ENCODE peak calls at places on chromosomes 1 and 21, in seven cellular contexts. Q is A549, M is GM12878, F is stomach, E is suprapubic skin, R is transverse colon, H is K562. N is an unnamed sample.

GRCh38 chr1:63891211-63891610 is 117.4 kb downstream of the ROR1 start:
- DNase-seq in M (peak), H (no peak), F (no peak), E (no peak), R (no peak), Q (no peak), N (no peak)

GRCh38 chr1:115641762-115642167 is at the start of gene VANGL1:
- DNase-seq in M (no peak), Q (peak), H (peak), R (peak), E (no peak), F (peak), N (no peak)

GRCh38 chr1:226979115-226979516 is 39.0 kb downstream of the COQ8A start:
- DNase-seq in F (no peak), E (peak), Q (no peak), R (no peak), M (no peak), H (no peak), N (no peak)

GRCh38 chr1:226569879-226570547 is 21.4 kb downstream of the STUM start:
- DNase-seq in H (peak), M (no peak), Q (peak), F (no peak), R (no peak), E (no peak), N (no peak)

GRCh38 chr1:178718520-178718919 is 6.5 kb upstream of the RALGPS2 start:
- DNase-seq in M (no peak), H (no peak), E (no peak), F (no peak), R (no peak), Q (no peak), N (no peak)

GRCh38 chr1:159275891-159276290 is 26.2 kb upstream of the FCER1A start:
- DNase-seq in R (no peak), M (no peak), H (no peak), Q (no peak), F (no peak), E (no peak), N (no peak)

GRCh38 chr1:73604739-73605138 is 593.2 kb downstream of the LRRIQ3 start:
- DNase-seq in R (no peak), H (no peak), F (no peak), M (no peak), Q (no peak), E (no peak), N (no peak)

GRCh38 chr1:221725683-221726330 is 16.1 kb downstream of the DUSP10 start:
- DNase-seq in M (no peak), R (no peak), H (no peak), E (no peak), Q (no peak), F (no peak), N (no peak)

GRCh38 chr1:168321945-168322344 is 41.3 kb downstream of the TBX19 start:
- DNase-seq in H (peak), E (no peak), F (no peak), R (no peak), M (no peak), Q (no peak), N (no peak)

GRCh38 chr1:191498318-191498717 is 659.9 kb upstream of the RGS18 start:
- DNase-seq in Q (no peak), H (peak), R (no peak), M (no peak), F (no peak), E (no peak), N (no peak)

GRCh38 chr1:157771666-157772425 is 5.1 kb downstream of the FCRL2 start:
- DNase-seq in R (no peak), F (no peak), H (no peak), M (no peak), E (no peak), Q (no peak), N (no peak)

GRCh38 chr1:27330786-27331185 is 8.8 kb downstream of the TMEM222 start:
- DNase-seq in Q (no peak), M (no peak), R (no peak), E (no peak), F (no peak), H (no peak), N (no peak)

GRCh38 chr1:154170547-154171221 is 15.8 kb upstream of the NUP210L start:
- DNase-seq in E (no peak), H (no peak), R (no peak), Q (no peak), F (no peak), M (no peak), N (no peak)

GRCh38 chr1:21577324-21577723 is 68.1 kb downstream of the ALPL start:
- DNase-seq in F (no peak), E (no peak), H (no peak), M (no peak), Q (no peak), R (no peak), N (no peak)

GRCh38 chr1:12171206-12172041 is 4.6 kb downstream of the TNFRSF1B start:
- DNase-seq in Q (no peak), R (no peak), H (no peak), E (no peak), M (no peak), F (no peak), N (no peak)

GRCh38 chr1:56773341-56774066 is 45.7 kb downstream of the FYB2 start:
- DNase-seq in H (no peak), F (no peak), Q (no peak), R (no peak), E (no peak), M (no peak), N (no peak)

GRCh38 chr1:5744911-5745431 is 247.3 kb downstream of the NPHP4 start:
- DNase-seq in R (no peak), Q (no peak), E (no peak), F (peak), H (no peak), M (no peak), N (peak)

GRCh38 chr1:222247081-222247480 is 300.8 kb downstream of the HHIPL2 start:
- DNase-seq in M (no peak), E (no peak), F (no peak), R (no peak), Q (no peak), H (no peak), N (no peak)

GRCh38 chr21:31531967-31532366 is 127.5 kb upstream of the SOD1 start:
- DNase-seq in M (no peak), R (no peak), E (no peak), Q (no peak), F (no peak), H (no peak), N (no peak)

GRCh38 chr1:93768380-93768863 is 86.8 kb upstream of the BCAR3 start:
- DNase-seq in Q (no peak), R (no peak), F (no peak), M (no peak), H (no peak), E (no peak), N (no peak)

GRCh38 chr1:219544163-219544846 is 68.6 kb downstream of the ZC3H11B start:
- DNase-seq in M (no peak), R (no peak), F (no peak), H (no peak), Q (no peak), E (no peak), N (no peak)

GRCh38 chr21:26115346-26115745 is 55.2 kb downstream of the APP start:
- DNase-seq in Q (no peak), R (no peak), M (no peak), E (no peak), F (no peak), H (no peak), N (no peak)

DNA sequence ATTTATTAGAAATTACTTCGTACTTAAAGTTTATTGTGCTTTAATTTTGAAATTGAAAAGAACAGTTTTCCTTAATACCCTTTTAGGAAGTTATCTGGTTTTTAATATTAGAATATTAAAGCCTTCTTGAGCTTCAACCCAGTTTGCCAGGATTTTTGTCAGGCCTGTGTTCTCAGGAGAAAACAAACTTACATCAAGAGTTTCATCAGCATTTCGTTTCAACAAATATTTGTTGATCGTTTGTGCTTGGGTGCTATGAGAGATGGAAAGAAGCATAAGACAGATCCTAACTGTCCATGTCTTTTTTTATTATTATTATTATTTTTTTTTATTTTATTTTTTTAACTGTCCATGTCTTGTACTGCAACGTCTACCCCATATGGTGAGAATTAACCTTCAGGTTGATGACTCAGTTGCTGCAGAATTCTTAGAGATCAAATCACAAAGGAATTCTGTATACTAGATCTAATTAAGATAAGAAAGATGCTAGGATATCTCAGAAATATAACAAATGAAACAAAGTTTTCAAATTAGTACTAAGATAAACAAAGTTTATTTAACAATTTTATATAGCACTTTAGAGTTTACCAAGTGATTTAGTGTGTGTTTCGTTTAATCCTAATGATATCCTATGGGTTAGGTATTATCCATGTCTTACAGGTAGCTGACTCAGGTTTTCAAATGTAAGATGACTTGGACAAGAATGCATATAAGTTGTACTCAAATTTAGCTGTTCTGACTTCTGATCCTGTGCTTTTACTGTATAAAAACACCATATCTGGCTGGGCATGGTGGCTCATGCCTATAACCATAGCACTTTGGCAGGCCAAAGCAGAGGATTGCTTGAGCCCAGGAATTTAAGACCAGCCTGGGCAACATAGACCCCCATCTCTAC is 14.3 kb downstream of the FBXO28 start:
- DNase-seq in E (no peak), M (no peak), Q (no peak), R (no peak), F (no peak), H (no peak), N (no peak)
- TF ChIP-seq POLR2A in E (no peak), M (no peak), Q (no peak), R (no peak), F (no peak), H (no peak), N (no peak)

DNA sequence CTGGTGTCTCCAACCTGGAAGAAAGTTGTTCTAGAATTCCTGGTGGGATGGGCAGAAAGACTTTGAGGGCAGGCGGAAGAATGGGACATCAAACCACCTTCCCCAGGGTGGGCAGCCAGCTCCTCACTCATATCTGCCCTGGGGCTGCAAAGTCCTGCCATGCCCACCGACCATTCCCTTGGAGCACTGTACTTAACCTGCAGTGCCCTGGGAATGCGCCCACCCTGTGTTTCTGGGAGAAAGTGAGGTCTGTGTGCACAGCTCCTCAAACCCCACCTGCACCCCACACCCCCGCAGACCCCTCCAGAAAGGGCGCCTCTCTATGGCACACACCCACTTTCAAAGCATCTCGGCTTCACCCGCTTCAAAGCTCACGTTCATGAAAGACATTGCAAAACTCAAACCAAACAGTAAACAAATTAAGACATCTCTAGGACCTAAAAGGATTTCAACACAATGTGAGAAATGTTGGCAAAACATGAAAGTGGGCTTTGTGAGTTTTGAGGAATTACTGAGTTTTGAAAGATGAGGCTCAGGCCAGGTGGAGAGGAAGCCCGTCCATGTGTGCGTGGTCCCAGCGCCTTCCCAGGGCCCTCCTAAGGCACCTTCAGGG is 25.1 kb downstream of the KRTAP10-1 start:
- DNase-seq in F (no peak), E (no peak), R (no peak), Q (no peak), H (no peak), M (no peak), N (no peak)
- TF ChIP-seq EP300 in F (no peak), E (no peak), R (no peak), Q (no peak), H (no peak), M (no peak), N (no peak)

GRCh38 chr21:38341546-38342012 is 84.8 kb downstream of the KCNJ15 start:
- DNase-seq in Q (no peak), F (peak), E (peak), R (no peak), H (no peak), M (no peak), N (no peak)

GRCh38 chr21:38346286-38346685 is 89.5 kb downstream of the KCNJ15 start:
- DNase-seq in E (peak), M (no peak), Q (no peak), R (no peak), H (no peak), F (no peak), N (no peak)

GRCh38 chr21:38340131-38340530 is 83.3 kb downstream of the KCNJ15 start:
- DNase-seq in H (no peak), M (no peak), Q (no peak), R (no peak), E (peak), F (no peak), N (no peak)

GRCh38 chr21:38343691-38344090 is 86.9 kb downstream of the KCNJ15 start:
- DNase-seq in F (peak), H (no peak), R (no peak), E (no peak), M (no peak), Q (peak), N (no peak)

DNA sequence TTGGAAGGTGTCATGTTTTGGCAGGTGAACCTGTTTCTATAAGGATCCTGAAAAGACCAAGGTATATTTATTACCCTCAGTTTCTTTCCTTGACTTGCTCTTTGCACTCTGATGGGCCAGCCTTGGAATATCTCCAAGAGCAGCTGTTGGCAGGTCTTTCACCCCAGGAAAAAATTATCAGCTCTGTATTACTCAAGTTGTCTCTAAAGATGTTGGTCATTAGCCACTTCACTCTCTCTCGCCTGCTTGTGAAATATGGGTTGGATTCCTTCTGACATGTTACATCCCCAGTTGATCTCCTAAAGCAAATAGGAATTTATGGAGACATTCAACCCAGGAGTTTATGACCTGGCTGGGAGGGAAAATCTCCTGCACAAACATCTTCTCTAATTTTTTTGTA is 85.9 kb downstream of the KCNJ15 start:
- DNase-seq in F (no peak), H (no peak), R (no peak), Q (no peak), E (no peak), M (no peak), N (no peak)
- H3K4me3 ChIP-seq in F (no peak), H (no peak), R (no peak), Q (no peak), E (no peak), M (no peak), N (no peak)

GRCh38 chr1:234758851-234759250 is 148.9 kb upstream of the IRF2BP2 start:
- DNase-seq in F (no peak), Q (no peak), R (peak), H (no peak), M (no peak), E (no peak), N (no peak)

GRCh38 chr1:234760303-234760723 is 150.3 kb upstream of the IRF2BP2 start:
- DNase-seq in H (no peak), F (no peak), M (no peak), Q (no peak), R (no peak), E (no peak), N (no peak)

GRCh38 chr1:234756857-234757256 is 146.9 kb upstream of the IRF2BP2 start:
- DNase-seq in M (no peak), R (no peak), Q (no peak), H (no peak), E (no peak), F (no peak), N (no peak)

GRCh38 chr1:234763361-234763760 is 153.4 kb upstream of the IRF2BP2 start:
- DNase-seq in M (no peak), E (no peak), H (no peak), Q (no peak), R (no peak), F (no peak), N (no peak)

GRCh38 chr1:234759888-234760287 is 149.9 kb upstream of the IRF2BP2 start:
- DNase-seq in H (no peak), M (no peak), E (no peak), F (no peak), R (no peak), Q (no peak), N (no peak)
- TF ChIP-seq POLR2A in H (no peak), M (no peak), E (no peak), F (no peak), R (no peak), Q (no peak), N (no peak)

N was measured in tibial nerve.